ENCODE peak calls at places on chromosomes 2 and 18, in five cellular contexts. H, Y, P, I and B are unnamed samples.

GRCh38 chr2:129192117-129192516 is 787.3 kb upstream of the RAB6C start:
- DNase-seq in P (no peak), I (no peak), Y (no peak), H (no peak), B (no peak)

GRCh38 chr2:85776672-85777071 is 22.9 kb downstream of the ATOH8 start:
- DNase-seq in I (no peak), H (no peak), Y (no peak), P (no peak), B (no peak)

GRCh38 chr2:218569038-218569431 is 396 bp downstream of the CNOT9 start:
- DNase-seq in P (peak; percentile 39), H (peak; percentile 49), Y (peak; percentile 40), I (peak; percentile 52), B (peak; percentile 33)

GRCh38 chr2:58896600-58896999 is 655.5 kb upstream of the FANCL start:
- DNase-seq in I (no peak), Y (no peak), P (no peak), H (no peak), B (no peak)

GRCh38 chr2:170339324-170339723 is 161.4 kb downstream of the MYO3B start:
- DNase-seq in H (no peak), Y (no peak), I (no peak), P (no peak), B (no peak)

GRCh38 chr2:104938226-104938941 is 84.5 kb downstream of the POU3F3 start:
- DNase-seq in I (no peak), H (no peak), Y (no peak), P (no peak), B (no peak)

GRCh38 chr2:121189011-121189410 is 96.0 kb downstream of the TFCP2L1 start:
- DNase-seq in H (no peak), I (no peak), Y (no peak), P (no peak), B (no peak)

GRCh38 chr2:67871696-67872320 is 191.0 kb downstream of the C1D start:
- DNase-seq in P (no peak), H (peak; percentile 22), I (no peak), Y (peak; percentile 22), B (no peak)

GRCh38 chr18:68791801-68792200 is 6.1 kb upstream of the CCDC102B start:
- DNase-seq in Y (no peak), I (no peak), P (no peak), H (no peak), B (no peak)